ENCODE peak calls at places on chromosomes 13 and 19, in six cellular contexts. I is posterior cingulate gyrus; E is amniotic epithelial cell; K is GM12865; C is stimulated activated CD8-positive, alpha-beta memory T cell treated with anti-CD3 and anti-CD28 coated beads, Interleukin-4, amount 100 ng/mL, for 1 hour; T is substantia nigra. N is an unnamed sample.

GRCh38 chr13:30872685-30873443 is 33.2 kb upstream of the MEDAG start:
- DNase-seq in I (no peak), E (peak), K (no peak), C (no peak), T (no peak), N (no peak)

GRCh38 chr13:97648171-97648880 is 214.4 kb downstream of the RAP2A start:
- DNase-seq in I (no peak), E (peak), K (no peak), C (no peak), T (no peak), N (no peak)

GRCh38 chr19:7562646-7563393 is 27.3 kb downstream of the PNPLA6 start:
- DNase-seq in I (no peak), E (no peak), K (no peak), C (no peak), T (no peak), N (peak)

GRCh38 chr19:18948075-18948975 is 7.3 kb upstream of the HOMER3 start:
- DNase-seq in I (peak), E (no peak), K (no peak), C (no peak), T (no peak), N (no peak)

GRCh38 chr13:97422118-97423054 is 11.6 kb upstream of the RAP2A start:
- DNase-seq in I (no peak), E (no peak), K (no peak), C (no peak), T (no peak), N (no peak)

GRCh38 chr19:40774916-40775631 is at the start of gene MIA:
- DNase-seq in I (no peak), E (no peak), K (no peak), C (no peak), T (no peak), N (no peak)

GRCh38 chr13:107721436-107721835 is 493.9 kb downstream of the LIG4 start:
- DNase-seq in I (no peak), E (no peak), K (no peak), C (no peak), T (no peak), N (no peak)

GRCh38 chr13:40211586-40211968 is 454.9 kb downstream of the FOXO1 start:
- DNase-seq in I (no peak), E (no peak), K (no peak), C (no peak), T (no peak), N (no peak)

GRCh38 chr13:64457976-64458375 is 2772.2 kb downstream of the PCDH9 start:
- DNase-seq in I (no peak), E (peak), K (no peak), C (no peak), T (no peak), N (no peak)

GRCh38 chr19:47699360-47699917 is 13.8 kb upstream of the EHD2 start:
- DNase-seq in I (no peak), E (peak), K (peak), C (no peak), T (peak), N (peak)

GRCh38 chr13:31038834-31039552 is 106.5 kb downstream of the TEX26 start:
- DNase-seq in I (no peak), E (peak), K (peak), C (no peak), T (no peak), N (peak)

GRCh38 chr19:7904074-7905020 is 670 bp downstream of the MAP2K7 start:
- DNase-seq in I (no peak), E (no peak), K (peak), C (no peak), T (no peak), N (peak)

GRCh38 chr13:113813070-113813748 is 50.7 kb downstream of the GAS6 start:
- DNase-seq in I (no peak), E (no peak), K (no peak), C (no peak), T (no peak), N (no peak)

GRCh38 chr13:112029143-112029542 is 37.8 kb upstream of the SOX1 start:
- DNase-seq in I (no peak), E (no peak), K (no peak), C (no peak), T (no peak), N (no peak)

GRCh38 chr13:113506025-113506685 is 15.6 kb upstream of the DCUN1D2 start:
- DNase-seq in I (no peak), E (no peak), K (no peak), C (no peak), T (no peak), N (no peak)

GRCh38 chr19:33950141-33950805 is 153.6 kb downstream of the KCTD15 start:
- DNase-seq in I (no peak), E (no peak), K (no peak), C (no peak), T (no peak), N (no peak)

GRCh38 chr19:4357921-4358326 is 14.6 kb downstream of the MPND start:
- DNase-seq in I (no peak), E (no peak), K (no peak), C (no peak), T (no peak), N (no peak)

GRCh38 chr19:48461982-48462655 is 6.7 kb downstream of the KCNJ14 start:
- DNase-seq in I (no peak), E (peak), K (no peak), C (no peak), T (no peak), N (no peak)

GRCh38 chr13:95970878-95971277 is 82.3 kb downstream of the UGGT2 start:
- DNase-seq in I (no peak), E (no peak), K (no peak), C (no peak), T (no peak), N (no peak)

GRCh38 chr19:12880551-12881171 is 588 bp downstream of the DNASE2 start:
- DNase-seq in I (no peak), E (no peak), K (peak), C (no peak), T (peak), N (peak)

GRCh38 chr19:3524075-3524842 is 14.7 kb upstream of the TEKTIP1 start:
- DNase-seq in I (no peak), E (no peak), K (no peak), C (no peak), T (no peak), N (no peak)

GRCh38 chr19:21143846-21144245 is 2.0 kb downstream of the ZNF431 start:
- DNase-seq in I (no peak), E (peak), K (no peak), C (no peak), T (no peak), N (no peak)